ENCODE peak calls at places on chromosomes 12 and 14, in four cellular contexts. G is tibial nerve, L is GM06990, H is tibial artery. C is an unnamed sample.

GRCh38 chr14:87745507-87746118 is 247.4 kb downstream of the GALC start:
- DNase-seq in G (no peak), L (no peak), H (no peak), C (peak)

GRCh38 chr14:101242442-101243385 is 318.6 kb upstream of the DIO3 start:
- DNase-seq in G (no peak), L (no peak), H (no peak), C (no peak)

GRCh38 chr14:77007339-77007974 is 21.1 kb downstream of the IRF2BPL start:
- DNase-seq in G (no peak), L (no peak), H (no peak), C (no peak)

GRCh38 chr14:63508033-63508432 is 35.1 kb downstream of the PPP2R5E start:
- DNase-seq in G (no peak), L (no peak), H (no peak), C (no peak)

GRCh38 chr14:92988786-92989755 is 66.1 kb downstream of the CHGA start:
- DNase-seq in G (no peak), L (no peak), H (no peak), C (no peak)

GRCh38 chr12:68639396-68639767 is 28.7 kb downstream of the RAP1B start:
- DNase-seq in G (no peak), L (no peak), H (no peak), C (no peak)

GRCh38 chr12:12467222-12467621 is 95.4 kb downstream of the DUSP16 start:
- DNase-seq in G (no peak), L (no peak), H (no peak), C (no peak)

GRCh38 chr12:30257614-30258013 is 438.1 kb downstream of the IPO8 start:
- DNase-seq in G (no peak), L (no peak), H (no peak), C (no peak)

GRCh38 chr12:110972870-110973269 is 52.5 kb upstream of the MYL2 start:
- DNase-seq in G (no peak), L (no peak), H (no peak), C (no peak)

GRCh38 chr14:100900837-100901390 is 2.6 kb downstream of the RTL1 start:
- DNase-seq in G (no peak), L (no peak), H (no peak), C (no peak)

GRCh38 chr12:11877869-11878780 is 192.6 kb upstream of the BCL2L14 start:
- DNase-seq in G (no peak), L (no peak), H (peak), C (no peak)

GRCh38 chr12:50052964-50053363 is 4.4 kb upstream of the ASIC1 start:
- DNase-seq in G (no peak), L (no peak), H (no peak), C (no peak)

GRCh38 chr14:68790656-68791077 is 2.2 kb downstream of the ZFP36L1 start:
- DNase-seq in G (no peak), L (peak), H (no peak), C (no peak)

GRCh38 chr12:3470296-3470695 is 20.7 kb upstream of the PRMT8 start:
- DNase-seq in G (no peak), L (no peak), H (no peak), C (no peak)

GRCh38 chr14:103543140-103543539 is 14.1 kb downstream of the TRMT61A start:
- DNase-seq in G (no peak), L (no peak), H (no peak), C (no peak)

GRCh38 chr14:23181946-23182345 is 1.5 kb downstream of the SLC7A8 start:
- DNase-seq in G (no peak), L (no peak), H (no peak), C (no peak)
- TF ChIP-seq CTCF in G (no peak), L (no peak), H (no peak), C (no peak)

DNA sequence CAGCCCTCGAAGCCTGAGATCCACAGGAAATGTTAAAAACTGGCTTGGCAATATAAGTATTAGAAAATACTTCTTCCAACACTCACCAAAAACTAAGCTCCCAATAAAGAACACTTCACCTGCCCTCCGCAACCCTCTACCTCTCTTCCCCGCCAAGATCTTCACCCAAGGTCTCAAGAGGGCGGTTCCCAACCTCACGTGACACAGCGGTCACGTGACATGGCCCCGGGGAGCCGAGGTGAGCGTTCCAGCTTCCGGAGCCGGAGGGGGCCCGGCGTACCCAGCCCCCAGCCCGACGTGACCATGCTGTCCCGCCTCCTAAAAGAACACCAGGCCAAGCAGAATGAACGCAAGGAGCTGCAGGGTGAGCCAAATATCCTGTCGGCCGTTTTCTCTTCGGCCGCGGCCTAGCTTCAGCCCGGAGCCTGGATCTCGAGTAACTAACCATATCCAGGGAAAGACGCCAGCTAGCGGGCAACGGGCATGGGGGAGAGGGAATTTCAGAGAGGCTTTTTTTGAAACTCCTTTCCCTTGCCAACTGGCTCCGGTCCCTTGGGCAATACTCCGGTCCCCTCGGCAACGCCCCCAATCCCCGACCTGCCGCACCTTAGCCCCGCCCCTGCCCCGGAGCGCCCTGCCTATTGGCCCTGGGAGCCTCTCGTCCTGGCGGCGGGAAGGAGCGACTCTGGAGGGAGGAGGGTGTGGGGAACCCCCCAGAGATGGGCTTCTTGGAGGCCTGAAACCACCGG is at the start of gene BLOC1S1:
- DNase-seq in G (peak), L (peak), H (peak), C (peak)
- TF ChIP-seq CTCF in G (no peak), L (no peak), H (no peak), C (peak)

GRCh38 chr12:77996670-77997069 is 166.0 kb downstream of the NAV3 start:
- DNase-seq in G (no peak), L (no peak), H (no peak), C (no peak)
- TF ChIP-seq CTCF in G (no peak), L (no peak), H (no peak), C (no peak)

DNA sequence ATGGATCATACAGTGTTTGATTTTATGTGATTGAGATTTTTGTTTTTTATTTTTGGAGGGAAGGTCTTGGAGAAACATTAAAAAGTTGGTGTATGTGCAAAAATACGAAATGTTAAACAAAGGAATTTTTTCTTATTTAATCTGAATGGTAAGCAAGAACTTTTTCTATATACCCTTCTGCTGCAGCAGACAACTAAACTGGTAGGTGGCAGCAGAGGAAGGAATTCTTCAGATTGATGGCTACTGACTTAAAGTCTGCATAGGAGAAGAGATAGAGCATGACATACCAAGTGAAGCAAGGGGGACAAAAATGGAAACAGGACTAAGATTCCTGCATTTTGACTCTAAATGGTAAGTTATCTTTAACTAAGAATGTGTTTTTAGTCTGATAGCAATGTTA is 42.0 kb upstream of the A2ML1 start:
- DNase-seq in G (no peak), L (no peak), H (no peak), C (no peak)
- TF ChIP-seq CTCF in G (peak), L (peak), H (peak), C (peak)

GRCh38 chr12:102302553-102302952 is 104.9 kb upstream of the PMCH start:
- DNase-seq in G (no peak), L (no peak), H (no peak), C (no peak)

GRCh38 chr12:102301547-102301946 is 103.9 kb upstream of the PMCH start:
- DNase-seq in G (no peak), L (no peak), H (no peak), C (no peak)

GRCh38 chr12:102299731-102300130 is 102.1 kb upstream of the PMCH start:
- DNase-seq in G (no peak), L (no peak), H (no peak), C (no peak)

GRCh38 chr12:102298022-102298421 is 100.4 kb upstream of the PMCH start:
- DNase-seq in G (no peak), L (no peak), H (no peak), C (no peak)

GRCh38 chr12:102300824-102301461 is 103.3 kb upstream of the PMCH start:
- DNase-seq in G (no peak), L (peak), H (no peak), C (no peak)
- TF ChIP-seq CTCF in G (no peak), L (peak), H (peak), C (peak)

GRCh38 chr12:4938900-4939299 is 29.2 kb downstream of the KCNA1 start:
- DNase-seq in G (no peak), L (no peak), H (no peak), C (no peak)
- TF ChIP-seq CTCF in G (no peak), L (no peak), H (no peak), C (no peak)

GRCh38 chr14:75675265-75675960 is 14.4 kb downstream of the TTLL5 start:
- DNase-seq in G (no peak), L (no peak), H (no peak), C (no peak)
- TF ChIP-seq CTCF in G (no peak), L (peak), H (no peak), C (no peak)

GRCh38 chr12:117100851-117101673 is 1.8 kb upstream of the TESC start:
- DNase-seq in G (no peak), L (no peak), H (no peak), C (no peak)
- TF ChIP-seq CTCF in G (no peak), L (no peak), H (no peak), C (no peak)

GRCh38 chr12:51913071-51914033 is 6.0 kb downstream of the ACVRL1 start:
- DNase-seq in G (no peak), L (no peak), H (no peak), C (no peak)
- TF ChIP-seq CTCF in G (no peak), L (no peak), H (no peak), C (no peak)

GRCh38 chr12:27119797-27120196 is 37.4 kb upstream of the C12orf71 start:
- DNase-seq in G (no peak), L (no peak), H (no peak), C (no peak)

DNA sequence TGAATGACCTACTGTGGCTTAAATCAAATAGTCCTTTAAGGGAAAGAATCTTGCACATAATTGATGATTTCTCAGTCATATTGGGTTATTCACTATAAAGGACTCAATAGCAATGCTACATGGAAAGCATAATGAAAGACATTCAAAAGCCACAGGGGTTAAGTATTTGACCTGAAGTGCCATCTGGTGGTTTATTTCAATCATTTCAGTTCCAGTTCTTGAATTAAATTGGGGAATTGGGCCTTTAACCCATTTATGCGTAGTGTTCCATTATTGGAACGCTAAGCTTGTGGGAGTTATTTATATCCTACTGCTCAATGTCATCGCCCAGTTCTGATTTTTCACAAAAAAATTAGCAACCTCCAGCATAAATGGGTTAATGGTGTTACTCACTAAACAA is 41.3 kb upstream of the C12orf71 start:
- DNase-seq in G (no peak), L (no peak), H (no peak), C (no peak)
- TF ChIP-seq CTCF in G (no peak), L (peak), H (no peak), C (peak)